ENCODE peak calls at places on chromosome 20, in five cellular contexts. B, V, C, I and W are unnamed samples.

GRCh38 chr20:25623225-25623735 is 534 bp downstream of the NANP start:
- DNase-seq in B (peak), V (peak), C (peak), I (peak), W (no peak)

GRCh38 chr20:43844778-43845614 is 69.7 kb upstream of the TOX2 start:
- DNase-seq in B (no peak), V (no peak), C (no peak), I (peak), W (peak)

GRCh38 chr20:63935447-63935846 is 20.8 kb downstream of the UCKL1 start:
- DNase-seq in B (no peak), V (no peak), C (no peak), I (no peak), W (no peak)

GRCh38 chr20:63084563-63084927 is 77.8 kb upstream of the BHLHE23 start:
- DNase-seq in B (no peak), V (no peak), C (no peak), I (no peak), W (no peak)

GRCh38 chr20:47545499-47545898 is 43.8 kb downstream of the NCOA3 start:
- DNase-seq in B (no peak), V (no peak), C (no peak), I (no peak), W (no peak)

GRCh38 chr20:25270829-25271251 is 23.0 kb downstream of the PYGB start:
- DNase-seq in B (no peak), V (no peak), C (no peak), I (no peak), W (no peak)

GRCh38 chr20:59777814-59778575 is 155.4 kb downstream of the SYCP2 start:
- DNase-seq in B (no peak), V (no peak), C (no peak), I (no peak), W (no peak)

GRCh38 chr20:2578430-2579192 is 42.2 kb downstream of the TMC2 start:
- DNase-seq in B (no peak), V (no peak), C (no peak), I (no peak), W (no peak)

GRCh38 chr20:13412806-13413445 is 191.9 kb downstream of the ISM1 start:
- DNase-seq in B (no peak), V (no peak), C (no peak), I (peak), W (no peak)

GRCh38 chr20:19889011-19889953 is 127.9 kb upstream of the NAA20 start:
- DNase-seq in B (no peak), V (no peak), C (no peak), I (peak), W (peak)

GRCh38 chr20:33262658-33263065 is 20.4 kb upstream of the BPIFB1 start:
- DNase-seq in B (peak), V (no peak), C (no peak), I (peak), W (peak)

GRCh38 chr20:3743251-3743650 is 10.8 kb downstream of the HSPA12B start:
- DNase-seq in B (no peak), V (no peak), C (no peak), I (no peak), W (no peak)

GRCh38 chr20:21702553-21703467 is 2.7 kb upstream of the PAX1 start:
- DNase-seq in B (peak), V (peak), C (no peak), I (peak), W (no peak)

GRCh38 chr20:36461600-36462439 is 79.5 kb upstream of the MYL9 start:
- DNase-seq in B (peak), V (no peak), C (no peak), I (peak), W (no peak)

GRCh38 chr20:58174708-58175287 is 53.7 kb downstream of the ANKRD60 start:
- DNase-seq in B (no peak), V (no peak), C (no peak), I (no peak), W (no peak)

GRCh38 chr20:3115190-3116107 is 30.9 kb upstream of the AVP start:
- DNase-seq in B (peak), V (no peak), C (peak), I (peak), W (peak)

GRCh38 chr20:10594286-10594868 is 79.4 kb downstream of the JAG1 start:
- DNase-seq in B (no peak), V (no peak), C (no peak), I (no peak), W (no peak)

GRCh38 chr20:49915118-49915379 is 280 bp downstream of the SPATA2 start:
- DNase-seq in B (no peak), V (no peak), C (no peak), I (no peak), W (no peak)

GRCh38 chr20:45969712-45970634 is 2.0 kb downstream of the ZNF335 start:
- DNase-seq in B (peak), V (no peak), C (no peak), I (peak), W (peak)

GRCh38 chr20:63699466-63700198 is 3.2 kb downstream of the TNFRSF6B start:
- DNase-seq in B (peak), V (no peak), C (no peak), I (no peak), W (no peak)

GRCh38 chr20:63498950-63499332 is at the start of gene EEF1A2:
- DNase-seq in B (peak), V (no peak), C (no peak), I (no peak), W (no peak)

GRCh38 chr20:22795897-22796296 is 211.5 kb upstream of the FOXA2 start:
- DNase-seq in B (no peak), V (no peak), C (no peak), I (peak), W (peak)

GRCh38 chr20:33929917-33930316 is 63.8 kb upstream of the RALY start:
- DNase-seq in B (no peak), V (no peak), C (no peak), I (no peak), W (no peak)

GRCh38 chr20:7989379-7989778 is 30.2 kb downstream of the TMX4 start:
- DNase-seq in B (no peak), V (no peak), C (no peak), I (peak), W (no peak)

GRCh38 chr20:5150226-5151076 is 23.6 kb downstream of the CDS2 start:
- DNase-seq in B (no peak), V (no peak), C (no peak), I (peak), W (no peak)

GRCh38 chr20:46406986-46407670 is 713 bp upstream of the ELMO2 start:
- DNase-seq in B (no peak), V (peak), C (peak), I (no peak), W (no peak)

GRCh38 chr20:1898496-1899168 is 3.4 kb downstream of the SIRPA start:
- DNase-seq in B (no peak), V (no peak), C (no peak), I (no peak), W (no peak)

GRCh38 chr20:40868568-40869223 is 159.9 kb upstream of the TOP1 start:
- DNase-seq in B (no peak), V (no peak), C (no peak), I (peak), W (no peak)

GRCh38 chr20:33719989-33720709 is at the start of gene PXMP4:
- DNase-seq in B (peak), V (peak), C (peak), I (peak), W (peak)

GRCh38 chr20:50089140-50089786 is 23.7 kb downstream of the UBE2V1 start:
- DNase-seq in B (no peak), V (no peak), C (no peak), I (no peak), W (no peak)

GRCh38 chr20:62568045-62568389 is 74.3 kb upstream of the SLCO4A1 start:
- DNase-seq in B (no peak), V (no peak), C (no peak), I (no peak), W (no peak)

GRCh38 chr20:11845311-11845710 is 72.4 kb upstream of the BTBD3 start:
- DNase-seq in B (no peak), V (no peak), C (no peak), I (no peak), W (no peak)

GRCh38 chr20:58638467-58639181 is 12.5 kb upstream of the STX16 start:
- DNase-seq in B (no peak), V (no peak), C (no peak), I (no peak), W (no peak)

GRCh38 chr20:40511478-40511877 is 177.6 kb downstream of the MAFB start:
- DNase-seq in B (no peak), V (no peak), C (no peak), I (peak), W (no peak)